ENCODE peak calls at places on chromosomes 6 and 20, in five cellular contexts. Y, D, K, B and V are unnamed samples.

GRCh38 chr6:37366910-37367309 is 13.1 kb downstream of the RNF8 start:
- DNase-seq in Y (no peak), D (no peak), K (no peak), B (no peak), V (no peak)

GRCh38 chr6:11462742-11463414 is 74.7 kb upstream of the TMEM170B start:
- DNase-seq in Y (no peak), D (no peak), K (no peak), B (no peak), V (no peak)

GRCh38 chr20:57476073-57476526 is 48.8 kb downstream of the CTCFL start:
- DNase-seq in Y (no peak), D (no peak), K (no peak), B (no peak), V (no peak)

GRCh38 chr20:64146301-64146935 is 17.8 kb upstream of the MYT1 start:
- DNase-seq in Y (no peak), D (no peak), K (no peak), B (no peak), V (no peak)

GRCh38 chr6:167760979-167761793 is 65.5 kb upstream of the AFDN start:
- DNase-seq in Y (peak; percentile 48), D (no peak), K (no peak), B (peak; percentile 53), V (peak; percentile 35)

GRCh38 chr20:46062151-46062550 is 27.6 kb downstream of the NCOA5 start:
- DNase-seq in Y (no peak), D (no peak), K (no peak), B (no peak), V (no peak)

GRCh38 chr20:38114353-38114791 is 50.7 kb downstream of the TGM2 start:
- DNase-seq in Y (no peak), D (no peak), K (no peak), B (no peak), V (no peak)

GRCh38 chr6:44035621-44036020 is 91.6 kb downstream of the MRPL14 start:
- DNase-seq in Y (no peak), D (no peak), K (no peak), B (no peak), V (no peak)

GRCh38 chr6:169172435-169172834 is 81.2 kb downstream of the THBS2 start:
- DNase-seq in Y (no peak), D (peak; percentile 94), K (peak; percentile 57), B (no peak), V (no peak)

GRCh38 chr6:45163952-45164766 is 164.0 kb upstream of the RUNX2 start:
- DNase-seq in Y (no peak), D (no peak), K (no peak), B (no peak), V (no peak)

GRCh38 chr20:36613974-36614373 is 8.4 kb downstream of the RAB5IF start:
- DNase-seq in Y (no peak), D (no peak), K (no peak), B (peak; percentile 73), V (no peak)

GRCh38 chr6:8085053-8085511 is 17.3 kb downstream of the EEF1E1 start:
- DNase-seq in Y (no peak), D (peak; percentile 82), K (peak; percentile 35), B (peak; percentile 66), V (peak; percentile 94)

GRCh38 chr6:78093861-78094360 is 441.1 kb downstream of the MEI4 start:
- DNase-seq in Y (no peak), D (no peak), K (no peak), B (no peak), V (no peak)

GRCh38 chr20:50274570-50275430 is 84.2 kb downstream of the CEBPB start:
- DNase-seq in Y (peak; percentile 74), D (no peak), K (peak; percentile 74), B (peak; percentile 85), V (peak; percentile 65)

GRCh38 chr6:90541221-90541620 is 45.7 kb downstream of the MAP3K7 start:
- DNase-seq in Y (no peak), D (no peak), K (no peak), B (no peak), V (no peak)

GRCh38 chr6:111011360-111012142 is 29.7 kb downstream of the RPF2 start:
- DNase-seq in Y (no peak), D (no peak), K (no peak), B (peak; percentile 14), V (no peak)

GRCh38 chr6:152635949-152636674 is 1.1 kb downstream of the SYNE1 start:
- DNase-seq in Y (peak; percentile 27), D (no peak), K (peak; percentile 15), B (peak; percentile 3), V (peak; percentile 37)

GRCh38 chr6:28719275-28719940 is 193.7 kb downstream of the GPX5 start:
- DNase-seq in Y (no peak), D (no peak), K (no peak), B (no peak), V (no peak)

GRCh38 chr6:167787896-167788530 is 38.7 kb upstream of the AFDN start:
- DNase-seq in Y (no peak), D (no peak), K (no peak), B (no peak), V (no peak)

GRCh38 chr6:32148722-32149576 is 2.8 kb downstream of the PRRT1 start:
- DNase-seq in Y (no peak), D (no peak), K (peak; percentile 61), B (peak; percentile 77), V (peak; percentile 63)

GRCh38 chr6:62400521-62401259 is 114.7 kb upstream of the KHDRBS2 start:
- DNase-seq in Y (no peak), D (no peak), K (no peak), B (no peak), V (no peak)

GRCh38 chr20:43570496-43570895 is 11.7 kb downstream of the SGK2 start:
- DNase-seq in Y (no peak), D (no peak), K (no peak), B (no peak), V (no peak)

GRCh38 chr6:53300656-53301551 is 47.8 kb downstream of the ELOVL5 start:
- DNase-seq in Y (peak; percentile 24), D (no peak), K (no peak), B (peak; percentile 10), V (peak; percentile 51)

GRCh38 chr20:840858-841567 is 7.5 kb downstream of the FAM110A start:
- DNase-seq in Y (no peak), D (no peak), K (no peak), B (peak; percentile 67), V (no peak)

GRCh38 chr6:34630040-34630439 is 66.5 kb downstream of the ILRUN start:
- DNase-seq in Y (no peak), D (peak; percentile 83), K (no peak), B (no peak), V (no peak)

GRCh38 chr6:129494099-129494498 is 215.9 kb downstream of the ARHGAP18 start:
- DNase-seq in Y (no peak), D (no peak), K (no peak), B (no peak), V (no peak)
- TF ChIP-seq CTCF in Y (no peak), D (no peak), K (no peak), B (no peak), V (no peak)

DNA sequence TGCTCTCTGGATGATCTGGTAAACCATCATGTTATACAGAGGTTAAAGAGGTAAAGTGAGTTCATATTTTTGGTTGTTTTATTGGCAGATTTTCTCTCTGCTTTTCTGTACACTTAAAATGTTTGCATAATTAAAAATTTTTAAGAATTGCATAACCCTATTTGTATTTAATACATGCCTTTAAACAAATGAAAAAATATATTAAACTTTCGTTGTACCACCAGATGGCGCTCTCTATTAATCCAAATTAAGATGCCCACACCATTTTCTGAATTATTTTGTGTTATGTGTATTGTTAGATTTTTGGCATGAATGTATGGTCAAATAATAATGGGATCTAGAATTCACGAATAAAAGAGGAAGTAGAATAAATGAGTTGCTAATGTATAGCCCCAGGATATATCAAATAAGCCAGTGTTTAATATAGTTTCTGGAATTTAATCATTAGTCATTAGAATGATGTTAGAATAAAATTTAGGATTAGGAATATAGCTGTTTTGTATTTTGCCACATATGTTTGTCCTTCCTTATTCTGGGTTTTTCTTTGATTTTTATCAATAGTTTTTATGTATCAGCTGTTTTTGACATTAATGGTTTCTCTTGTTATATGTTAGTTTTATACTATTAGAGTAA is 38.9 kb downstream of the SMAP1 start:
- DNase-seq in Y (no peak), D (no peak), K (no peak), B (no peak), V (no peak)
- TF ChIP-seq CTCF in Y (peak; percentile 73), D (peak; percentile 32), K (peak; percentile 74), B (peak; percentile 61), V (peak; percentile 76)

DNA sequence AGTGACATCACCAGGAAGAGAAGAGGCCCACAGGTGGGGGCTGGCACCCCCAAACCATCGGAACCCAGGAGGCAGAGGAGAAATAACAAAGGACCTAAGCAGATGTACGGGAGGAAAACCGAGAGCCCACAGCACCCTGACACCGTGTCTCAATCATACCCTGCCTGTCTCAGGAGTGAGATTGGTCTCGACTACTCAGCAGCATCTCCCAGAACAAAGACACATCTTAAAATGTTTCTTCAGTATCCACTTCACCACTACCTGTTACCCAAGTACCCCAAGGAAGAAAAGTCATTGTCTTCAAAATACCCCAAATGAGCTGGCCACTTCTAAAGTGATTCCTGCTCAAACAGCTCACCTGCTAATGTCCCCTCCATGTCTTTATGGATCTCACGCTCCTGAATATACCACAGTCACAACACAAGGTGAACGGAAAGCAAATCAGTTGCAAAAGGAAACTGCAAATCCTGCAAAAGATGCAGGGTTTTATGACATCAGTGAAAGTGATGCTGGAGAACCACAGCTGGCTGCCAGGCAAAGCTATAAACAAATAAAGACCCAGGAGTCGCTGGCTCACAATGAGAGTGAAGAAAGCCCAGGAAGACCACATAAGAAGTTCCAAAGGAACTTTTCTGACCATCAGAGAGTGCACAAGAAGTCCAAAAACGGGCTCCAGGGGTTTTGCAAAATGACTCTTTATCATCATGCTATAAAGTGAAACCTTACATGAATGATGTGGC is 44.1 kb downstream of the PREX1 start:
- DNase-seq in Y (no peak), D (no peak), K (no peak), B (no peak), V (no peak)
- TF ChIP-seq CTCF in Y (no peak), D (no peak), K (no peak), B (no peak), V (no peak)

GRCh38 chr6:121817141-121817540 is 381.7 kb downstream of the GJA1 start:
- DNase-seq in Y (no peak), D (no peak), K (no peak), B (no peak), V (no peak)
- TF ChIP-seq CTCF in Y (no peak), D (no peak), K (no peak), B (no peak), V (no peak)

GRCh38 chr20:41540916-41541315 is 77.3 kb downstream of the CHD6 start:
- DNase-seq in Y (no peak), D (peak; percentile 14), K (no peak), B (no peak), V (no peak)

GRCh38 chr20:41552295-41553068 is 65.7 kb downstream of the CHD6 start:
- DNase-seq in Y (no peak), D (no peak), K (no peak), B (no peak), V (no peak)

GRCh38 chr20:41551011-41551705 is 67.0 kb downstream of the CHD6 start:
- DNase-seq in Y (no peak), D (no peak), K (no peak), B (no peak), V (no peak)

GRCh38 chr20:41544472-41544871 is 73.7 kb downstream of the CHD6 start:
- DNase-seq in Y (no peak), D (no peak), K (no peak), B (no peak), V (no peak)

DNA sequence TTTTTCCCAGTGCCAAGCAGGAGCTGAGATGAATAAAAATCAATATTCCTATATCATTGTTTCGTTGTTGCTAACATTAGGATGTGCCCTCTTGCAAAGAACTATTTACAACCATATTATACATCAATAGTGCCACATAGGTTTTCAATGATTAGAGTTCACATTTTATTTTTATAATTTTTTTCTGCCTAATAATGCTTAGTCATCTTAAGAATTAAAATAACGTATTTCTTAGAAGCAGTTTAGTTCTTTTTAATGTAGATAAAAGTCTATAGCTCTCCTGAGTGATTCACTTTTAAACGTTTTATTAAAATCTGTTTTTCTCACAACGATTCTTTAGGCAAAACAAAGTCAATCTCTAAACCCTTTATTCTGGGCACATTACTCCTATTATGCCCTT is 71.6 kb downstream of the CHD6 start:
- DNase-seq in Y (no peak), D (no peak), K (no peak), B (no peak), V (no peak)
- TF ChIP-seq CTCF in Y (no peak), D (no peak), K (no peak), B (no peak), V (no peak)